ENCODE peak calls at places on chromosomes 16 and 17, in four cellular contexts. K is neural progenitor cell, Z is H1, D is HCT116. C is an unnamed sample.

GRCh38 chr16:89193576-89194293 is 6.6 kb downstream of the SLC22A31 start:
- DNase-seq in K (peak; percentile 14), Z (peak; percentile 60), D (no peak), C (no peak)

GRCh38 chr16:85211247-85211910 is 99.1 kb upstream of the CIBAR2 start:
- DNase-seq in K (no peak), Z (no peak), D (no peak), C (peak; percentile 38)

GRCh38 chr17:50148226-50149098 is 2.0 kb downstream of the PPP1R9B start:
- DNase-seq in K (peak; percentile 54), Z (no peak), D (no peak), C (peak; percentile 90)

GRCh38 chr16:30797670-30798309 is 10.8 kb upstream of the ZNF629 start:
- DNase-seq in K (peak; percentile 33), Z (no peak), D (no peak), C (no peak)

GRCh38 chr17:81270279-81270678 is 24.8 kb downstream of the SLC38A10 start:
- DNase-seq in K (no peak), Z (no peak), D (no peak), C (no peak)

GRCh38 chr17:57092171-57092570 is 7.1 kb downstream of the AKAP1 start:
- DNase-seq in K (no peak), Z (no peak), D (no peak), C (no peak)

GRCh38 chr17:50079334-50080095 is 15.6 kb upstream of the PDK2 start:
- DNase-seq in K (peak; percentile 45), Z (peak; percentile 91), D (peak; percentile 65), C (peak; percentile 53)

GRCh38 chr17:12965988-12966387 is 51.8 kb downstream of the ELAC2 start:
- DNase-seq in K (no peak), Z (no peak), D (no peak), C (no peak)

GRCh38 chr16:24208710-24209109 is 47.4 kb upstream of the CACNG3 start:
- DNase-seq in K (peak; percentile 94), Z (no peak), D (no peak), C (no peak)

GRCh38 chr16:85164838-85165516 is 52.7 kb upstream of the CIBAR2 start:
- DNase-seq in K (no peak), Z (no peak), D (no peak), C (no peak)

GRCh38 chr16:80167657-80168056 is 373.1 kb upstream of the DYNLRB2 start:
- DNase-seq in K (no peak), Z (no peak), D (no peak), C (peak; percentile 91)

GRCh38 chr17:8673621-8674020 is 43.1 kb upstream of the MYH10 start:
- DNase-seq in K (no peak), Z (no peak), D (no peak), C (no peak)

GRCh38 chr16:4003166-4003565 is 113.1 kb downstream of the ADCY9 start:
- DNase-seq in K (no peak), Z (no peak), D (no peak), C (no peak)

GRCh38 chr16:48153689-48154265 is 2.0 kb downstream of the ABCC12 start:
- DNase-seq in K (no peak), Z (no peak), D (no peak), C (no peak)

GRCh38 chr17:30831257-30831656 is 509 bp upstream of the ATAD5 start:
- DNase-seq in K (peak; percentile 43), Z (no peak), D (no peak), C (no peak)

GRCh38 chr16:49282690-49283375 is 1.2 kb upstream of the CBLN1 start:
- DNase-seq in K (peak; percentile 49), Z (peak; percentile 66), D (no peak), C (no peak)

GRCh38 chr17:27741971-27742370 is 58.4 kb downstream of the NOS2 start:
- DNase-seq in K (no peak), Z (peak; percentile 20), D (no peak), C (no peak)

GRCh38 chr17:64974750-64975317 is 55.6 kb upstream of the LRRC37A3 start:
- DNase-seq in K (no peak), Z (no peak), D (no peak), C (peak; percentile 44)

GRCh38 chr16:85400305-85401205 is 212.6 kb upstream of the GSE1 start:
- DNase-seq in K (no peak), Z (no peak), D (no peak), C (no peak)

GRCh38 chr16:80563066-80563465 is 22.3 kb downstream of the DYNLRB2 start:
- DNase-seq in K (no peak), Z (no peak), D (no peak), C (no peak)

GRCh38 chr17:65453204-65453931 is 108.1 kb downstream of the AXIN2 start:
- DNase-seq in K (no peak), Z (no peak), D (no peak), C (no peak)

GRCh38 chr16:1026057-1026783 is 44.6 kb downstream of the SOX8 start:
- DNase-seq in K (peak; percentile 53), Z (no peak), D (no peak), C (no peak)

GRCh38 chr17:75524269-75524970 is 1.1 kb upstream of the LLGL2 start:
- DNase-seq in K (no peak), Z (no peak), D (no peak), C (no peak)

GRCh38 chr17:75524971-75525805 is at the start of gene LLGL2:
- DNase-seq in K (peak; percentile 95), Z (peak; percentile 89), D (peak; percentile 86), C (peak; percentile 88)

GRCh38 chr17:75526555-75527270 is 1.2 kb downstream of the LLGL2 start:
- DNase-seq in K (peak; percentile 42), Z (peak; percentile 66), D (no peak), C (no peak)

GRCh38 chr17:75523647-75524046 is 1.9 kb upstream of the LLGL2 start:
- DNase-seq in K (no peak), Z (no peak), D (no peak), C (no peak)

GRCh38 chr17:75525806-75526554 is 483 bp downstream of the LLGL2 start:
- DNase-seq in K (peak; percentile 93), Z (peak; percentile 66), D (no peak), C (peak; percentile 28)
- TF ChIP-seq EZH2 in K (peak; percentile 38), Z (no peak), D (no peak), C (no peak)

DNA sequence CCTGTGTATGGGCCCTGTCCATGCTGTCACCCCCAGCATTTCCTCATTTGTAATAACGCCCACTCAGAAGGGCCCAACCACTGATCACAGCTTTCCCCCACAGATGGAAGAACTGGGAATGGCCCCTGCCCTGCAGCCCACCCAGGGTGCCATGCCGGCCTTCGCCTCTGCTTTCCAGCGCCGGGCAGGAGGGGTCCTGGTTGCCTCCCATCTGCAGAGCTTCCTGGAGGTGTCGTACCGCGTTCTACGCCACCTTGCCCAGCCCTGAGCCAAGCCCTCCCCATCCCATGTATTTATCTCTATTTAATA is 1.4 kb downstream of the CSF3 start:
- DNase-seq in K (no peak), Z (no peak), D (no peak), C (no peak)
- H3K4me1 ChIP-seq in K (peaks cover 31% of the 10 kb centered on the region), Z (peaks cover 24% of the 10 kb centered on the region), D (no peaks in the 10 kb centered on the region), C (peaks cover 68% of the 10 kb centered on the region)

GRCh38 chr16:65295527-65295926 is 173.7 kb upstream of the CDH11 start:
- DNase-seq in K (no peak), Z (no peak), D (no peak), C (no peak)
- TF ChIP-seq EZH2 in K (no peak), Z (no peak), D (no peak), C (no peak)

GRCh38 chr17:36975922-36976515 is 27.3 kb downstream of the AATF start:
- DNase-seq in K (no peak), Z (no peak), D (no peak), C (peak; percentile 16)

GRCh38 chr17:36971508-36971907 is 22.8 kb downstream of the AATF start:
- DNase-seq in K (no peak), Z (no peak), D (no peak), C (no peak)

GRCh38 chr17:36977066-36977465 is 28.3 kb downstream of the AATF start:
- DNase-seq in K (no peak), Z (no peak), D (no peak), C (no peak)

GRCh38 chr17:36972186-36972686 is 23.5 kb downstream of the AATF start:
- DNase-seq in K (no peak), Z (no peak), D (no peak), C (no peak)

DNA sequence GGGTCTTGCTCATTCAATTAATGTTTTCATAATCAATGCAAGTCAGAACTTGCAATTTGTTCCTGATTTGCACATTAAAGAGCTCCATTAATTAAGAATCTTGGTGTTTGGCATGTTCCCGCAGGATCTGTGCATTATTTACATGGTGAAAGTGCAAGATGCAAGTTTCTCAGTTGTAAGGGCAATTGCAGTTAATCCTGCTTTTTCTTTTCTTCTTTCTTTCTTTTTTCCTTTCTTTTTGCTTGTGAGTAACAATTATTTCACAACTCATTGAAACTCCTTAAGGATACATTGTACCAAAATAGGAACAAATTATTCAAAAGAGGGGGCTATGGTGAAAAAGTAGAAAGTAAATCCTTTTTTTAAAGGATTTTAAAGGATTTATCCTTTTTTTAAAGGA is 24.2 kb downstream of the AATF start:
- DNase-seq in K (no peak), Z (no peak), D (no peak), C (no peak)
- H3K4me1 ChIP-seq in K (peaks cover 22% of the 10 kb centered on the region), Z (no peaks in the 10 kb centered on the region), D (no peaks in the 10 kb centered on the region), C (peaks cover 12% of the 10 kb centered on the region)

GRCh38 chr17:17516315-17516930 is 20.2 kb upstream of the RASD1 start:
- DNase-seq in K (no peak), Z (no peak), D (no peak), C (no peak)

GRCh38 chr17:17515921-17516295 is 19.7 kb upstream of the RASD1 start:
- DNase-seq in K (no peak), Z (no peak), D (no peak), C (peak; percentile 18)

GRCh38 chr17:17514361-17514992 is 18.3 kb upstream of the RASD1 start:
- DNase-seq in K (no peak), Z (no peak), D (no peak), C (no peak)

GRCh38 chr17:17513626-17514025 is 17.4 kb upstream of the RASD1 start:
- DNase-seq in K (no peak), Z (no peak), D (no peak), C (no peak)

DNA sequence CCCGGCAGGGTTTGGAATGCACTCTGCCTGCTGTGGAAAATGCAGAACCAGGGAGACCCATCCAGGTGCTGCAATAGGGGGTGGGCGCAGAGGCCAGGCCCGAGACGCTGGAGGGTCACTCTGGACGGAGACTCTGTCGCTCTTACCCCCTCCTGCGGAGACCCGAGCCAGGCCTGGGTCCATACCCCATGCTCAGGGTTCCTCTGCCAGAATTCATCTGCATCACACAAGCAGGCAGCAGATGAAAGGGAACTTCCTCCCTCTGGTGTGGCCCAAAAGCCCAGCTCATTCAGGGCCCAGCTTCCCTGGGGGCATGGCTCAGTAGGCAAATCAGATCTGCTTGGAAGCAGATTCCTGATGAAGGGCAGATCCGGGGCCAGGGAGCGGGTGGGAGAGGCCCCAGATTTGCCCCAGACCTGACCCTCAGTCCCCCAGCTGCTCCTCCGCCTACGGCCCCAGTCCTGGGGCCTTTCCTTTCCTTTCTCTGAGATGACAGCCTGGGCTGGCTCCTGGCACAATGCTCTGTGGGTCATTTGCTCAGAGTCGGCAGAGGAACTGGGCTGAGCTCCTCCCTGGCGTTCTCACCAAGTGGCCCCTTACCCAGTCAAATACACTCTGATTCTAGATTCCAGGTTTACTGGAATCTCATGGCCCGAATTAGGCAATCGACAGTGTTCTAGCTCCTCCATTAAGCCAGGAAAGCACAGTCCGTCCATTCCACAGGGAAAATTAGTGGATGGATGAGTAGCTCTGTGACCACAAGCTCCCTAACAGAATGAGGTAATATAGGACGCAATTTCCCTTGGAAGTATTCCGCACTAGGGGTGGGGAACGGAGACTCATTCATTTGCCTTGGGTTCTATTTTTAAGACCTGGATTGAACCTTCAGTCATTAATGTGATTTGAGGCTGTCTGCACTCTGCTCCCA is 19.1 kb upstream of the RASD1 start:
- DNase-seq in K (peak; percentile 49), Z (peak; percentile 69), D (no peak), C (no peak)
- TF ChIP-seq EZH2 in K (no peak), Z (no peak), D (no peak), C (no peak)